ENCODE peak calls at places on chromosome 13, in five cellular contexts. N, R, K, M and G are unnamed samples.

GRCh38 chr13:37561031-37561430 is 37.5 kb downstream of the POSTN start:
- DNase-seq in M (no peak), N (no peak), K (no peak), R (no peak), G (no peak)

GRCh38 chr13:59722580-59722900 is 441.2 kb downstream of the DIAPH3 start:
- DNase-seq in M (peak), R (no peak), K (no peak), N (no peak), G (no peak)

GRCh38 chr13:44899967-44900366 is 89.3 kb downstream of the NUFIP1 start:
- DNase-seq in K (no peak), R (no peak), M (no peak), N (no peak), G (no peak)

GRCh38 chr13:37143901-37144300 is 38.4 kb upstream of the CSNK1A1L start:
- DNase-seq in M (no peak), K (no peak), N (no peak), R (no peak), G (no peak)

GRCh38 chr13:106103779-106104178 is 431.7 kb downstream of the EFNB2 start:
- DNase-seq in K (no peak), R (no peak), M (no peak), N (no peak), G (no peak)

GRCh38 chr13:48159436-48160225 is 64.7 kb upstream of the MED4 start:
- DNase-seq in N (no peak), K (no peak), M (no peak), R (no peak), G (no peak)

GRCh38 chr13:52156724-52157251 is 2.6 kb downstream of the NEK3 start:
- DNase-seq in M (no peak), R (no peak), N (no peak), K (no peak), G (no peak)

GRCh38 chr13:62375653-62376052 is 960.0 kb upstream of the PCDH20 start:
- DNase-seq in M (no peak), R (no peak), K (no peak), N (no peak), G (no peak)

DNA sequence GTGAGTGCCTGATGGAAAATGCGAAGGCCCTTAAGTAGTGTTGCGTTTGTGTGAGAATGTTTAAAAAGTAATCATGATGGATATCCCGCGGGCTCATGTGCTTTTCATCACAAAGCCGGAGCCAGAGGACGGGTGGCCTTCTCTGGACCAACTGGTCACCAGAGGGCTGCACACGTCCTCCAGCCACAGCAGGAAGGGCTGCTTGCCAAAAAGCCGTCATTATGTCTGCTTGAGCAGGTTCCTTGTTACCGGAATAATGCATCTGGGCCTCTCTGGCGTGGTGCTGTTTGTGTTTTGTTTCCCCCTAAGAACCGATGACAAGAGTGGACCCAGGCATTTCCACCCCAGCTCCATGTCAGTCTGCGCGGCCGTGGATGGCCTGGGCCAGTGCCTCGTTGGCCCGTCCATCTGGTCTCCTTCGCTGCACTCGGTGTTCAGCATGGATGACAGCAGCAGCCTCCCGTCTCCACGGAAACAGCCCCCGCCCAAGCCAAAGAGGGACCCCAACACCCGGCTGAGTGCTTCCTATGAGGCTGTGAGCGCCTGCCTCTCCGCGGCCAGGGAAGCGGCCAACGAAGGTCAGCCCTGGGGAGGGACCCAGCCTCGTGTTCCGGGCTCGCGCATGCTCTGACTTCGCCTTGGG is 497.7 kb downstream of the MYO16 start:
- DNase-seq in K (no peak), N (no peak), M (no peak), R (no peak), G (no peak)
- TF ChIP-seq CTCF in K (no peak), N (no peak), M (no peak), R (no peak), G (no peak)

DNA sequence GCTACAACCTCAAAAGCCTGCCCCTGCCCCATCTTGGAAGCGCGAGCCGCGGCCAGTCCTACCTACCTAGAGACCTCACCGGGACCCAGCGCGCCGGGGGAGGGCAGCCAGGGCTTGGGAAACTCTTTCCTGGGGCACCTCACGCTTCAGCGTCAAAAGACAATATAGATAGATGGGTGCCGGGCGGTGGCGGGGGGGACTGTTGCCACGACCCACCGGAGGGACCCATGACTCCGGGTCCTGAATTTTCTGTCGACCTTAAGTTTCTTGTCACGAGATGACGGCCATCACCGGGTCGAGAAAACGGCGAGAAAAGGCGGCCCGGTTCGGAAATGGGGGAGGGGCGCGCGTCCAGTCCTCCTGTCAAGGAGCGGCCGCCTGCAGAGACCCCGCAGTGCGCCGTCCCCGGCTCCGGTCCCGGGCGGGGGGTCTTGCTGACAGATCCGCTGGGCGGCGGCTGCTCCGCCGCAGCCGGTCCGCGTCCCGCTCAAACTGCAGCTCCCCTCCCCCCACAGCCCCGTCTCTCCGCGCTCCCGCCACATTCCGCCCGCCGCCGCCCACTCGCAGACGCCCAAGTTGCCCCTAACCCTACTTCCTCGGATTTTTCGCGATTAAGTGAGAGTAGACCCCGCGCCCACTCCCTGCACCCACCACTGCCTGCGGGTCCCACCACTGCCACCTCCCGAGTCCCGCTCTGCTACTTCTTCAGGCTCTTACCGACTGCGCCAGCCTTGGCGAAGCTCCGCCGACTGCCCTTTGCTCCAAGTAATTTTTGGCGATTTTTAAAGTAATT is 66.1 kb downstream of the KCNRG start:
- DNase-seq in N (peak), R (peak), K (peak), M (peak), G (peak)
- TF ChIP-seq CTCF in N (no peak), R (peak), K (no peak), M (no peak), G (no peak)

GRCh38 chr13:97911311-97912138 is 42.0 kb upstream of the IPO5 start:
- DNase-seq in N (no peak), R (no peak), M (no peak), K (no peak), G (no peak)
- TF ChIP-seq CTCF in N (no peak), R (peak), M (peak), K (no peak), G (peak)

DNA sequence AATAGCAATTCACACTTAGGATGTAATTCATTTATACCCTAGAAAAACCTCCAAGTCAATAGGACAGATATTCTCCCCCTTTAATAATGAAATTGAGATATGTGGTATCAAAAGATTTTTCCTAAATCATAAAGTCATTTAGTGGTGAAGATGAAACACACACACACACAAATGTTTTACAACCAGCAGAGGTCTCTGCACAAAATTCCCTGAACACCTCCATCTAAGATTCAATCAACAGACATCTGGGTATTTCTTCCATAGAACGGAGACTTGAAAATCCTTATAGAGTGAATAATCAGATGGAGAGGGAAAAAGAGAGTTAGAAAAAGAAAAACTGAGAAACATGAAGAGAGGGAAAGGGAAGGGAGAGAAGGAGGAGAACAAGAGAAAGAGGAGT is 52.8 kb downstream of the MYCBP2 start:
- DNase-seq in M (no peak), K (no peak), R (no peak), N (no peak), G (no peak)
- TF ChIP-seq CTCF in M (peak), K (peak), R (no peak), N (no peak), G (no peak)

GRCh38 chr13:103799028-103799427 is 732.8 kb upstream of the SLC10A2 start:
- DNase-seq in M (no peak), K (no peak), R (no peak), N (no peak), G (no peak)
- TF ChIP-seq CTCF in M (no peak), K (no peak), R (no peak), N (no peak), G (no peak)

GRCh38 chr13:20035130-20035529 is 76.6 kb downstream of the ZMYM2 start:
- DNase-seq in K (no peak), M (no peak), N (no peak), R (no peak), G (no peak)
- TF ChIP-seq CTCF in K (no peak), M (no peak), N (no peak), R (no peak), G (no peak)

DNA sequence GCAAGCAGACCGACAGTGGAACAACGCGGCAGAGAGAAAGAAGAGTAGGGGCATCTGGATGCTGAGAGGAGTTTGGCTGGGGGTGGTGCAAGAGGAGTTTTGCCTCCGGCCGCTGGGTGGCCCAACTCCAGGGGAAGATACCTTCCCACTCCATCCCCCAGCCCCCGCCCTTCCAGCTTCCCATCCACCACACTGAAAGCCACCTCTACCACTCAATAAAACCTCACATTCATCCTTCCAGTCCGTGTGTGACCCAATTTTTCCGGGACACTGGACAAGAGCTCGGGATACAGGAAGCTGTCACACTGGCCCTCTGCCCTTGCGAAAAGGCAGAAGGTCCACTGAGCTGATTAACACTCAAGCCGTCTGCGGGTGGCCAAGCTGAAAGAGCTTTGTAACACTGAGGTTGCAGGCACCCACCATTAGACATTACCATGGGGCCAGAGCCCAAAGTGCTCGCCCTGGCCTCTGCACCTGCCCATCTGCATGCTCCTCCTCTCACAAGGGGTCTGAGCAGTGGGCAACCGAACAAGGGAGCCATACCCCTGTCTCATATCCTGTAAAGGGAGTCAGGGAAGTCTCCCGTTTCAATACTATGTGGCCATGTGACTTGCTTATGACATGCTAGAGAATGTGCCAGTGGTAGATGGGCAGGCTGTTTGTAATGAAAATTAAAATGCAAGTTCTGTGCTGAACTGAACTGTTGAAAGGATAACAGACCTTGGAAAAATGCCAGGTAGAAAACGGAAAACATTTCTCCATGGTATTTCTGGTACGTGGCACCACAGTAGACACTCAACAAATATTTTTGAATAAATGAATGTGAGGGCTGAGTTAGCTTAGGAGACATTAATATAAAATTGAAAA is 205.1 kb upstream of the STARD13 start:
- DNase-seq in R (no peak), K (no peak), N (peak), M (no peak), G (peak)
- TF ChIP-seq CTCF in R (no peak), K (no peak), N (no peak), M (no peak), G (no peak)